ENCODE peak calls at places on chromosomes 16 and 17, in six cellular contexts. One of them, this sample, is unnamed.

GRCh38 chr17:81388612-81389367 is 6.5 kb upstream of the BAHCC1 start:
- DNase-seq in neuronal stem cell: no peak
- DNase-seq in H1: no peak
- DNase-seq in IMR-90: no peak
- DNase-seq in mesenchymal stem cell: peak; percentile 67
- DNase-seq in trophoblast cell: no peak
- DNase-seq in this sample: peak; percentile 63

GRCh38 chr16:58419241-58420012 is 27.2 kb downstream of the GINS3 start:
- DNase-seq in neuronal stem cell: peak; percentile 36
- DNase-seq in H1: no peak
- DNase-seq in IMR-90: no peak
- DNase-seq in mesenchymal stem cell: no peak
- DNase-seq in trophoblast cell: no peak
- DNase-seq in this sample: no peak

GRCh38 chr17:81666092-81666341 is 388 bp downstream of the OXLD1 start:
- DNase-seq in neuronal stem cell: no peak
- DNase-seq in H1: no peak
- DNase-seq in IMR-90: peak; percentile 9
- DNase-seq in mesenchymal stem cell: peak; percentile 68
- DNase-seq in trophoblast cell: no peak
- DNase-seq in this sample: peak; percentile 64

GRCh38 chr16:3578610-3579551 is 1.7 kb upstream of the NLRC3 start:
- DNase-seq in neuronal stem cell: peak; percentile 27
- DNase-seq in H1: no peak
- DNase-seq in IMR-90: no peak
- DNase-seq in mesenchymal stem cell: no peak
- DNase-seq in trophoblast cell: no peak
- DNase-seq in this sample: no peak

GRCh38 chr16:50841081-50841886 is 99.4 kb downstream of the CYLD start:
- DNase-seq in neuronal stem cell: no peak
- DNase-seq in H1: no peak
- DNase-seq in IMR-90: no peak
- DNase-seq in mesenchymal stem cell: no peak
- DNase-seq in trophoblast cell: peak; percentile 1
- DNase-seq in this sample: peak; percentile 54

GRCh38 chr16:7086842-7087616 is 245.6 kb upstream of the RBFOX1 start:
- DNase-seq in neuronal stem cell: peak; percentile 48
- DNase-seq in H1: peak; percentile 76
- DNase-seq in IMR-90: no peak
- DNase-seq in mesenchymal stem cell: no peak
- DNase-seq in trophoblast cell: peak; percentile 28
- DNase-seq in this sample: peak; percentile 88

GRCh38 chr16:66267287-66268137 is 99.0 kb upstream of the CDH5 start:
- DNase-seq in neuronal stem cell: no peak
- DNase-seq in H1: no peak
- DNase-seq in IMR-90: no peak
- DNase-seq in mesenchymal stem cell: no peak
- DNase-seq in trophoblast cell: no peak
- DNase-seq in this sample: peak; percentile 20

GRCh38 chr16:11024333-11025053 is 80.1 kb downstream of the CLEC16A start:
- DNase-seq in neuronal stem cell: no peak
- DNase-seq in H1: no peak
- DNase-seq in IMR-90: no peak
- DNase-seq in mesenchymal stem cell: no peak
- DNase-seq in trophoblast cell: no peak
- DNase-seq in this sample: no peak

GRCh38 chr17:73906896-73907600 is 262.8 kb upstream of the SDK2 start:
- DNase-seq in neuronal stem cell: no peak
- DNase-seq in H1: no peak
- DNase-seq in IMR-90: no peak
- DNase-seq in mesenchymal stem cell: no peak
- DNase-seq in trophoblast cell: no peak
- DNase-seq in this sample: no peak

GRCh38 chr17:44820631-44821196 is 9.4 kb downstream of the GJC1 start:
- DNase-seq in neuronal stem cell: no peak
- DNase-seq in H1: no peak
- DNase-seq in IMR-90: peak; percentile 91
- DNase-seq in mesenchymal stem cell: peak; percentile 90
- DNase-seq in trophoblast cell: peak; percentile 82
- DNase-seq in this sample: no peak

GRCh38 chr16:57998484-57998883 is 2.0 kb downstream of the ZNF319 start:
- DNase-seq in neuronal stem cell: no peak
- DNase-seq in H1: no peak
- DNase-seq in IMR-90: no peak
- DNase-seq in mesenchymal stem cell: peak; percentile 28
- DNase-seq in trophoblast cell: peak; percentile 76
- DNase-seq in this sample: peak; percentile 81

GRCh38 chr17:59105852-59106462 is 723 bp downstream of the TRIM37 start:
- DNase-seq in neuronal stem cell: no peak
- DNase-seq in H1: no peak
- DNase-seq in IMR-90: peak; percentile 41
- DNase-seq in mesenchymal stem cell: peak; percentile 52
- DNase-seq in trophoblast cell: peak; percentile 52
- DNase-seq in this sample: no peak

GRCh38 chr16:29806641-29807425 is 504 bp downstream of the MAZ start:
- DNase-seq in neuronal stem cell: no peak
- DNase-seq in H1: no peak
- DNase-seq in IMR-90: no peak
- DNase-seq in mesenchymal stem cell: peak; percentile 31
- DNase-seq in trophoblast cell: peak; percentile 52
- DNase-seq in this sample: peak; percentile 76

GRCh38 chr16:17555176-17555575 is 84.4 kb upstream of the XYLT1 start:
- DNase-seq in neuronal stem cell: no peak
- DNase-seq in H1: no peak
- DNase-seq in IMR-90: peak; percentile 83
- DNase-seq in mesenchymal stem cell: no peak
- DNase-seq in trophoblast cell: peak; percentile 77
- DNase-seq in this sample: no peak

GRCh38 chr16:88353691-88354090 is 29.1 kb upstream of the ZNF469 start:
- DNase-seq in neuronal stem cell: no peak
- DNase-seq in H1: no peak
- DNase-seq in IMR-90: no peak
- DNase-seq in mesenchymal stem cell: no peak
- DNase-seq in trophoblast cell: no peak
- DNase-seq in this sample: no peak

GRCh38 chr17:9529033-9529748 is 46.4 kb downstream of the STX8 start:
- DNase-seq in neuronal stem cell: no peak
- DNase-seq in H1: no peak
- DNase-seq in IMR-90: peak; percentile 56
- DNase-seq in mesenchymal stem cell: peak; percentile 53
- DNase-seq in trophoblast cell: peak; percentile 25
- DNase-seq in this sample: no peak

GRCh38 chr17:67052720-67053437 is 8.5 kb downstream of the CACNG1 start:
- DNase-seq in neuronal stem cell: no peak
- DNase-seq in H1: no peak
- DNase-seq in IMR-90: no peak
- DNase-seq in mesenchymal stem cell: no peak
- DNase-seq in trophoblast cell: no peak
- DNase-seq in this sample: peak; percentile 15

GRCh38 chr17:57109393-57110151 is 24.5 kb downstream of the AKAP1 start:
- DNase-seq in neuronal stem cell: no peak
- DNase-seq in H1: no peak
- DNase-seq in IMR-90: peak; percentile 5
- DNase-seq in mesenchymal stem cell: no peak
- DNase-seq in trophoblast cell: no peak
- DNase-seq in this sample: peak; percentile 62

GRCh38 chr17:58337126-58337599 is 8.6 kb upstream of the TSPOAP1 start:
- DNase-seq in neuronal stem cell: no peak
- DNase-seq in H1: no peak
- DNase-seq in IMR-90: peak; percentile 27
- DNase-seq in mesenchymal stem cell: no peak
- DNase-seq in trophoblast cell: no peak
- DNase-seq in this sample: peak; percentile 48

GRCh38 chr17:82942166-82943130 is 102.6 kb upstream of the ZNF750 start:
- DNase-seq in neuronal stem cell: no peak
- DNase-seq in H1: no peak
- DNase-seq in IMR-90: no peak
- DNase-seq in mesenchymal stem cell: no peak
- DNase-seq in trophoblast cell: no peak
- DNase-seq in this sample: no peak

GRCh38 chr16:7227193-7227825 is 105.3 kb upstream of the RBFOX1 start:
- DNase-seq in neuronal stem cell: peak; percentile 14
- DNase-seq in H1: peak; percentile 23
- DNase-seq in IMR-90: no peak
- DNase-seq in mesenchymal stem cell: no peak
- DNase-seq in trophoblast cell: peak; percentile 52
- DNase-seq in this sample: peak; percentile 57

GRCh38 chr17:18361837-18362380 is 1.4 kb downstream of the SHMT1 start:
- DNase-seq in neuronal stem cell: no peak
- DNase-seq in H1: no peak
- DNase-seq in IMR-90: no peak
- DNase-seq in mesenchymal stem cell: no peak
- DNase-seq in trophoblast cell: peak; percentile 12
- DNase-seq in this sample: no peak

GRCh38 chr17:18360518-18360917 is 2.8 kb downstream of the SHMT1 start:
- DNase-seq in neuronal stem cell: no peak
- DNase-seq in H1: no peak
- DNase-seq in IMR-90: no peak
- DNase-seq in mesenchymal stem cell: no peak
- DNase-seq in trophoblast cell: no peak
- DNase-seq in this sample: no peak

GRCh38 chr17:18364166-18364565 is 816 bp upstream of the SHMT1 start:
- DNase-seq in neuronal stem cell: no peak
- DNase-seq in H1: no peak
- DNase-seq in IMR-90: no peak
- DNase-seq in mesenchymal stem cell: no peak
- DNase-seq in trophoblast cell: no peak
- DNase-seq in this sample: no peak

GRCh38 chr17:18363021-18363941 is at the start of gene SHMT1:
- DNase-seq in neuronal stem cell: peak; percentile 85
- DNase-seq in H1: peak; percentile 92
- DNase-seq in IMR-90: peak; percentile 77
- DNase-seq in mesenchymal stem cell: peak; percentile 87
- DNase-seq in trophoblast cell: peak; percentile 98
- DNase-seq in this sample: peak; percentile 99

GRCh38 chr17:18362509-18363020 is 785 bp downstream of the SHMT1 start:
- DNase-seq in neuronal stem cell: peak; percentile 9
- DNase-seq in H1: no peak
- DNase-seq in IMR-90: no peak
- DNase-seq in mesenchymal stem cell: peak; percentile 30
- DNase-seq in trophoblast cell: peak; percentile 93
- DNase-seq in this sample: peak; percentile 48
- H3K14ac ChIP-seq in neuronal stem cell: peak overlapping the region; percentile 23
- H3K14ac ChIP-seq in H1: peak overlapping the region; percentile 85
- H3K14ac ChIP-seq in IMR-90: peak overlapping the region; percentile 10
- H3K14ac ChIP-seq in mesenchymal stem cell: no peak overlapping the region
- H3K14ac ChIP-seq in trophoblast cell: no peak overlapping the region
- H3K14ac ChIP-seq in this sample: no peak overlapping the region

DNA sequence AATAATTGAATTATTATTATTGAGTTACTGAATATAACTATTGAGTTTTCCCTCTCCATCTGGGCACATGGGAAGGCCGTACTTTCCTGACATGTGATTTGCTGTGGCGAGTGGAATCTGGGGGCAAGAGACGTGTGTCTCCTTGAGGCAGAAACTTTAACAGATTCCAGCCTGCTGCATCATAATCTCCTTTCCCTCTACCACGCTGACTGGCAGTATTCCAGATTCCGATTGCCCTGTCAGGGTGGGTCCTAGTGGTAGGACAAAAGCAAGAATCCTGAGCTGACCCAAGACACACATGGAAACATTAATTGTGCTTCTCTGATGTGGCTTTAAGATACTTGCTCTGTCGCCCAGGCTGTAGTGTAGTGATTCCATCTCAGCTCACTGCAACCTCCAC is 565.9 kb downstream of the WWOX start:
- DNase-seq in neuronal stem cell: no peak
- DNase-seq in H1: no peak
- DNase-seq in IMR-90: no peak
- DNase-seq in mesenchymal stem cell: peak; percentile 27
- DNase-seq in trophoblast cell: no peak
- DNase-seq in this sample: no peak
- H3K14ac ChIP-seq in neuronal stem cell: no peak overlapping the region
- H3K14ac ChIP-seq in H1: no peak overlapping the region
- H3K14ac ChIP-seq in IMR-90: no peak overlapping the region
- H3K14ac ChIP-seq in mesenchymal stem cell: peak overlapping the region; percentile 14
- H3K14ac ChIP-seq in trophoblast cell: peak overlapping the region; percentile 24
- H3K14ac ChIP-seq in this sample: no peak overlapping the region

GRCh38 chr16:1654505-1655268 is 23.4 kb upstream of the JPT2 start:
- DNase-seq in neuronal stem cell: no peak
- DNase-seq in H1: no peak
- DNase-seq in IMR-90: no peak
- DNase-seq in mesenchymal stem cell: no peak
- DNase-seq in trophoblast cell: no peak
- DNase-seq in this sample: no peak

GRCh38 chr16:1653023-1653422 is 25.1 kb upstream of the JPT2 start:
- DNase-seq in neuronal stem cell: no peak
- DNase-seq in H1: no peak
- DNase-seq in IMR-90: no peak
- DNase-seq in mesenchymal stem cell: no peak
- DNase-seq in trophoblast cell: no peak
- DNase-seq in this sample: no peak

GRCh38 chr16:1651055-1651454 is 27.0 kb upstream of the JPT2 start:
- DNase-seq in neuronal stem cell: no peak
- DNase-seq in H1: no peak
- DNase-seq in IMR-90: no peak
- DNase-seq in mesenchymal stem cell: no peak
- DNase-seq in trophoblast cell: no peak
- DNase-seq in this sample: no peak

GRCh38 chr16:1650131-1650530 is 27.9 kb upstream of the JPT2 start:
- DNase-seq in neuronal stem cell: no peak
- DNase-seq in H1: no peak
- DNase-seq in IMR-90: no peak
- DNase-seq in mesenchymal stem cell: no peak
- DNase-seq in trophoblast cell: no peak
- DNase-seq in this sample: no peak

DNA sequence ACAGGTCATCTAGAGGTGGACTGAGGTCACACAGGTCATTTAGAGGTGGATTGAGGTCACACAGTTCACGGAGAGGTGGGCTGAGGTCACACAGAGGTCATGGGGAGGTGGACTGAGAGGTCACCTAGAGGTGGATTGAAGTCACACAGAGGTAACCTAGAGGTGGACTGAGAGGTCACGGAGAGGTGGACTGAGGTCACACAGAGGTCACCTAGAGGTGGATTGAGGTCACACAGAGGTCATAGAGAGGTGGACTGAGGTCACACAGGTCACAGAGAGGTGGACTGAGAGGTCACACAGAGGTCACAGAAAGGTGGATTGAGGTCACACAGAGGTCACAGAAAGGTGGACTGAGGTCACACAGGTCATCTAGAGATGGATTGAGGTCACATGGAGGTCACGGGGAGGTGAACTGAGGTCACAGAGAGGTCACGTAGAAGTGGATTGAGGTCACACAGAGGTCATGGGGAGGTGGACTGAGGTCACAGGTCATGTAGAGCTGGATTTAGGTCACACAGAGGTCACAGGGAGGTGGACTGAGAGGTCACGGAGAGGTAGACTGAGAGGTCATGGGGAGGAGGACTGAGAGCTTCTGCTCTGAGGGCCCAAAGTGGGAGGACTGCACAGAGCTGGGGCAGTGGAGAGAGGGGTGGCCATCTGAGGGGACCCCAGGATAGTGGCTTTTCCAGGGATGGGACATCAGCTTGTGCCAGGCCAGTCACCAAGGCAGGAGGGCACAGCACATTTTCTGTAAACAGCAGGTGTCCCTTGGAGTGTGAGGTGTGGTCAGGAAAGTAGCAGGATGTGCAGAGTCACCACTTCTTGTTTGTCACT is 26.4 kb upstream of the JPT2 start:
- DNase-seq in neuronal stem cell: no peak
- DNase-seq in H1: no peak
- DNase-seq in IMR-90: peak; percentile 4
- DNase-seq in mesenchymal stem cell: peak; percentile 10
- DNase-seq in trophoblast cell: no peak
- DNase-seq in this sample: no peak
- H3K14ac ChIP-seq in neuronal stem cell: no peak overlapping the region
- H3K14ac ChIP-seq in H1: no peak overlapping the region
- H3K14ac ChIP-seq in IMR-90: no peak overlapping the region
- H3K14ac ChIP-seq in mesenchymal stem cell: no peak overlapping the region
- H3K14ac ChIP-seq in trophoblast cell: no peak overlapping the region
- H3K14ac ChIP-seq in this sample: no peak overlapping the region

GRCh38 chr16:31527617-31528287 is at the start of gene AHSP:
- DNase-seq in neuronal stem cell: no peak
- DNase-seq in H1: no peak
- DNase-seq in IMR-90: no peak
- DNase-seq in mesenchymal stem cell: no peak
- DNase-seq in trophoblast cell: no peak
- DNase-seq in this sample: peak; percentile 35
- H3K14ac ChIP-seq in neuronal stem cell: no peak within 1 kb of the TSS
- H3K14ac ChIP-seq in H1: no peak within 1 kb of the TSS
- H3K14ac ChIP-seq in IMR-90: no peak within 1 kb of the TSS
- H3K14ac ChIP-seq in mesenchymal stem cell: no peak within 1 kb of the TSS
- H3K14ac ChIP-seq in trophoblast cell: no peak within 1 kb of the TSS
- H3K14ac ChIP-seq in this sample: peak within 1 kb of the TSS; percentile 28

This sample was measured in H9.